ENCODE peak calls at places on chromosomes 7 and 10, in four cellular contexts. One of them, this sample, is unnamed.

GRCh38 chr7:107874605-107875446 is 16.2 kb upstream of the DLD start:
- DNase-seq in heart left ventricle: no peak
- DNase-seq in lower lobe of right lung: no peak
- DNase-seq in memory B cell: no peak
- DNase-seq in this sample: peak

GRCh38 chr7:158406817-158407216 is 180.8 kb downstream of the PTPRN2 start:
- DNase-seq in heart left ventricle: no peak
- DNase-seq in lower lobe of right lung: no peak
- DNase-seq in memory B cell: no peak
- DNase-seq in this sample: no peak

GRCh38 chr10:71262027-71262426 is 49.7 kb downstream of the UNC5B start:
- DNase-seq in heart left ventricle: peak
- DNase-seq in lower lobe of right lung: no peak
- DNase-seq in memory B cell: no peak
- DNase-seq in this sample: no peak

GRCh38 chr10:95261926-95262325 is 28.9 kb downstream of the PDLIM1 start:
- DNase-seq in heart left ventricle: no peak
- DNase-seq in lower lobe of right lung: no peak
- DNase-seq in memory B cell: no peak
- DNase-seq in this sample: no peak

GRCh38 chr10:97291357-97292096 is 910 bp downstream of the ARHGAP19 start:
- DNase-seq in heart left ventricle: no peak
- DNase-seq in lower lobe of right lung: no peak
- DNase-seq in memory B cell: no peak
- DNase-seq in this sample: no peak

GRCh38 chr10:33381897-33382578 is 47.6 kb upstream of the NRP1 start:
- DNase-seq in heart left ventricle: no peak
- DNase-seq in lower lobe of right lung: no peak
- DNase-seq in memory B cell: no peak
- DNase-seq in this sample: no peak

GRCh38 chr7:98728555-98728954 is 111.5 kb downstream of the NPTX2 start:
- DNase-seq in heart left ventricle: no peak
- DNase-seq in lower lobe of right lung: no peak
- DNase-seq in memory B cell: no peak
- DNase-seq in this sample: no peak

GRCh38 chr10:86795353-86795752 is 38.9 kb downstream of the BMPR1A start:
- DNase-seq in heart left ventricle: no peak
- DNase-seq in lower lobe of right lung: no peak
- DNase-seq in memory B cell: no peak
- DNase-seq in this sample: peak

GRCh38 chr10:70528726-70529362 is 50.3 kb downstream of the PALD1 start:
- DNase-seq in heart left ventricle: no peak
- DNase-seq in lower lobe of right lung: no peak
- DNase-seq in memory B cell: no peak
- DNase-seq in this sample: peak

GRCh38 chr10:1487288-1487687 is 250.0 kb downstream of the ADARB2 start:
- DNase-seq in heart left ventricle: no peak
- DNase-seq in lower lobe of right lung: no peak
- DNase-seq in memory B cell: no peak
- DNase-seq in this sample: no peak

GRCh38 chr7:52119537-52119936 is 802.9 kb upstream of the COBL start:
- DNase-seq in heart left ventricle: no peak
- DNase-seq in lower lobe of right lung: no peak
- DNase-seq in memory B cell: no peak
- DNase-seq in this sample: no peak

GRCh38 chr7:51267169-51267568 is 49.4 kb downstream of the COBL start:
- DNase-seq in heart left ventricle: no peak
- DNase-seq in lower lobe of right lung: no peak
- DNase-seq in memory B cell: no peak
- DNase-seq in this sample: no peak

GRCh38 chr7:112266595-112267270 is 60.2 kb downstream of the ZNF277 start:
- DNase-seq in heart left ventricle: no peak
- DNase-seq in lower lobe of right lung: no peak
- DNase-seq in memory B cell: no peak
- DNase-seq in this sample: peak

GRCh38 chr10:122648599-122649428 is 50.8 kb downstream of the C10orf120 start:
- DNase-seq in heart left ventricle: no peak
- DNase-seq in lower lobe of right lung: peak
- DNase-seq in memory B cell: peak
- DNase-seq in this sample: no peak

This sample was measured in mesenchymal stem cell.